ENCODE peak calls at places on chromosomes 7 and 10, in four cellular contexts. One of them, this sample, is unnamed.

GRCh38 chr7:111381590-111381989 is 180.7 kb downstream of the IMMP2L start:
- DNase-seq in ovary: no peak
- DNase-seq in Peyer's patch: no peak
- DNase-seq in sigmoid colon: no peak
- DNase-seq in this sample: no peak

GRCh38 chr7:134514663-134515062 is 12.7 kb upstream of the AKR1B10 start:
- DNase-seq in Peyer's patch: no peak
- DNase-seq in sigmoid colon: no peak
- DNase-seq in ovary: no peak
- DNase-seq in this sample: no peak

GRCh38 chr10:127907411-127908105 is 655 bp downstream of the PTPRE start:
- DNase-seq in ovary: no peak
- DNase-seq in Peyer's patch: no peak
- DNase-seq in sigmoid colon: peak; percentile 78
- DNase-seq in this sample: peak; percentile 78

GRCh38 chr7:47978790-47979144 is 648 bp downstream of the HUS1 start:
- DNase-seq in ovary: no peak
- DNase-seq in Peyer's patch: no peak
- DNase-seq in sigmoid colon: no peak
- DNase-seq in this sample: no peak

GRCh38 chr7:46478046-46478445 is 557.0 kb upstream of the IGFBP3 start:
- DNase-seq in Peyer's patch: no peak
- DNase-seq in sigmoid colon: no peak
- DNase-seq in ovary: no peak
- DNase-seq in this sample: no peak

GRCh38 chr10:13787015-13787421 is 200.3 kb downstream of the PRPF18 start:
- DNase-seq in Peyer's patch: peak; percentile 74
- DNase-seq in sigmoid colon: no peak
- DNase-seq in ovary: no peak
- DNase-seq in this sample: no peak

GRCh38 chr10:86363833-86364511 is 2.6 kb downstream of the GRID1 start:
- DNase-seq in sigmoid colon: peak; percentile 57
- DNase-seq in ovary: no peak
- DNase-seq in Peyer's patch: peak; percentile 41
- DNase-seq in this sample: peak; percentile 59

GRCh38 chr7:106116162-106116704 is 4.1 kb upstream of the SYPL1 start:
- DNase-seq in ovary: no peak
- DNase-seq in sigmoid colon: no peak
- DNase-seq in Peyer's patch: no peak
- DNase-seq in this sample: no peak

GRCh38 chr7:55502209-55502608 is 70.1 kb downstream of the VOPP1 start:
- DNase-seq in Peyer's patch: peak; percentile 23
- DNase-seq in sigmoid colon: no peak
- DNase-seq in ovary: no peak
- DNase-seq in this sample: no peak

GRCh38 chr7:27661776-27662489 is 750 bp downstream of the HIBADH start:
- DNase-seq in sigmoid colon: peak; percentile 72
- DNase-seq in Peyer's patch: peak; percentile 66
- DNase-seq in ovary: no peak
- DNase-seq in this sample: no peak

GRCh38 chr7:27642271-27642670 is 20.4 kb downstream of the HIBADH start:
- DNase-seq in ovary: no peak
- DNase-seq in Peyer's patch: no peak
- DNase-seq in sigmoid colon: no peak
- DNase-seq in this sample: no peak

GRCh38 chr10:72030762-72031543 is 57.4 kb downstream of the SPOCK2 start:
- DNase-seq in ovary: peak; percentile 90
- DNase-seq in sigmoid colon: no peak
- DNase-seq in Peyer's patch: peak; percentile 52
- DNase-seq in this sample: no peak

GRCh38 chr10:123848564-123849457 is 42.8 kb downstream of the CPXM2 start:
- DNase-seq in ovary: no peak
- DNase-seq in Peyer's patch: no peak
- DNase-seq in sigmoid colon: no peak
- DNase-seq in this sample: no peak

GRCh38 chr7:46784746-46785145 is 797.2 kb downstream of the TNS3 start:
- DNase-seq in ovary: no peak
- DNase-seq in Peyer's patch: peak; percentile 47
- DNase-seq in sigmoid colon: no peak
- DNase-seq in this sample: no peak

DNA sequence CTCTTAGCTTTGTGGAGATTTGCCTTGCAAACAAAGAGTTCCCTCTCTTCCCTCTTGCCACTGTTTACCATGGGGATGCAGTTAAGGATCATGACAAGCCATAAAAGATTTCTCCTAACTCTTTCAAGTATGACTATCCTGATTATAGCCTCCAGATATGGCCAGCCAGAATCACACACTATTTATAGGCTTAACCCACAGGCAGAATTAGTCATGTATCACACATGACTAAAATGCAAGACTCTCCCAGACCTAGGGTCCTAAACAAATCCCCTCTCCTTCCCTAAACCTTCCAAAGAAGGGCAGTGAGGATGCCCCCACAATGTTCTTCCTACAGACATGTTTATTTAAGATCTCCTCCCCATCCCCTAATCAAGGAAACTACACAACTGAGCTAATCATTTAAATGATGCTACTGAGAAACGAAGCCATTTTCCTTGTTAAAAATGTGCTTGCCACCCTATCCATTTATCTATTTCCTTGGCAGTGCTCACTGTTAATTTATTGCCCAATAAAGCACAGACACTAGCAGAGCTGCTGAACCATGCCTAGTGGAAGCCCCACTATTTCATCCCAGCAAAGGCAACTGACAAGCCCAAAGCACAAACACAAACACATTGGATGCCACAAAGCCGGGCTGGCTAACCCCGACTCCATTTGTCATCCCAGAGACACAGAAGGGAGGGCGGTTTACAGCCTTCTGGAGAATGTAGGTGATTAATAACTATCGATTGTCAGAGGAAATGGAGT is 363.4 kb downstream of the KCNMA1 start:
- DNase-seq in ovary: no peak
- DNase-seq in sigmoid colon: peak; percentile 80
- DNase-seq in Peyer's patch: no peak
- DNase-seq in this sample: no peak
- H3K27ac ChIP-seq in ovary: no peak overlapping the region
- H3K27ac ChIP-seq in sigmoid colon: peak overlapping the region; percentile 86
- H3K27ac ChIP-seq in Peyer's patch: no peak overlapping the region
- H3K27ac ChIP-seq in this sample: no peak overlapping the region

GRCh38 chr7:151745090-151745638 is 131.8 kb downstream of the PRKAG2 start:
- DNase-seq in sigmoid colon: no peak
- DNase-seq in ovary: no peak
- DNase-seq in Peyer's patch: peak; percentile 92
- DNase-seq in this sample: peak; percentile 95

GRCh38 chr7:151744051-151744580 is 132.8 kb downstream of the PRKAG2 start:
- DNase-seq in ovary: no peak
- DNase-seq in sigmoid colon: no peak
- DNase-seq in Peyer's patch: no peak
- DNase-seq in this sample: no peak

GRCh38 chr7:151743481-151743983 is 133.4 kb downstream of the PRKAG2 start:
- DNase-seq in Peyer's patch: no peak
- DNase-seq in sigmoid colon: no peak
- DNase-seq in ovary: no peak
- DNase-seq in this sample: no peak

GRCh38 chr7:151745706-151746105 is 131.2 kb downstream of the PRKAG2 start:
- DNase-seq in ovary: no peak
- DNase-seq in sigmoid colon: no peak
- DNase-seq in Peyer's patch: no peak
- DNase-seq in this sample: no peak

DNA sequence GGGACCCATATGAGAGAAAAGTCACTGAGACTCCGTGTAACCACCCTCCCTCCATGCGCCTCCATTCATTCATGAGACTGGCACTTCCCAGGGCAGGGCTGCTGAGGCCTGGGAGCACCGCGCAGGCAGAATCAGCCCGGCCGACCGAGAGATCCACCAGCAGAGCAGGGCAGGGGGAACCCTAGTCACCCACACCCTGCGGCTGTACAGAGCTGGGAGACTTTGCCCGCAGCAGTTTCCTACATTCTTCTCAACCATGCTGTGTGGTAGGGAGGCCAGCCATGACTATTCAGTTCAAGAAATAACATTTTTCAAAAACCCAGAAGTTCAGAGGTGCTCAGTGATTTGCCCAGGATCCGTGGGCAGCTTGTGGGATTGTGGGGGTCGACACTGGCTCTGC is 132.3 kb downstream of the PRKAG2 start:
- DNase-seq in ovary: no peak
- DNase-seq in sigmoid colon: no peak
- DNase-seq in Peyer's patch: no peak
- DNase-seq in this sample: no peak
- H3K4me3 ChIP-seq in ovary: no peak overlapping the region
- H3K4me3 ChIP-seq in sigmoid colon: no peak overlapping the region
- H3K4me3 ChIP-seq in Peyer's patch: no peak overlapping the region
- H3K4me3 ChIP-seq in this sample: no peak overlapping the region

DNA sequence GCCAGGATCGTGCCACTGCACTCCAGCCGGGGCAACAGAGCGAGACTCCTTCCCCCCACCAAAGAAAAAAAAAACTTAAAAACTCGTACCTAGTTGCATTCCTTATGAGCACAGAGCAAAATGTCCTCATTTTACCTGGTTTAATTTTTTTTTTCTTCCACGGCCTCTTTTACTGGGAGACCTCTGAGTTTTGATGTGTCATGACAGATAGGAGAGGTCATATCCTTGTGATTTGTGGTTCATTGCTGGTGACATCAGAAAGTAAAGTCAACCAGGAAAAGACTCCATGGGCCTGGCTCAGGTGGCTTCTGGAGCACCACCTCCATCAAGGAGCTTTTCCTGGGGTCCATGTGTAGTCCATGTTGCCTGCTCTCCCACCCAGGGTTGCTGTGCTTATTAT is 26.3 kb downstream of the GTF2I start:
- DNase-seq in sigmoid colon: no peak
- DNase-seq in Peyer's patch: no peak
- DNase-seq in ovary: no peak
- DNase-seq in this sample: no peak
- H3K27ac ChIP-seq in sigmoid colon: no peak overlapping the region
- H3K27ac ChIP-seq in Peyer's patch: no peak overlapping the region
- H3K27ac ChIP-seq in ovary: no peak overlapping the region
- H3K27ac ChIP-seq in this sample: no peak overlapping the region

DNA sequence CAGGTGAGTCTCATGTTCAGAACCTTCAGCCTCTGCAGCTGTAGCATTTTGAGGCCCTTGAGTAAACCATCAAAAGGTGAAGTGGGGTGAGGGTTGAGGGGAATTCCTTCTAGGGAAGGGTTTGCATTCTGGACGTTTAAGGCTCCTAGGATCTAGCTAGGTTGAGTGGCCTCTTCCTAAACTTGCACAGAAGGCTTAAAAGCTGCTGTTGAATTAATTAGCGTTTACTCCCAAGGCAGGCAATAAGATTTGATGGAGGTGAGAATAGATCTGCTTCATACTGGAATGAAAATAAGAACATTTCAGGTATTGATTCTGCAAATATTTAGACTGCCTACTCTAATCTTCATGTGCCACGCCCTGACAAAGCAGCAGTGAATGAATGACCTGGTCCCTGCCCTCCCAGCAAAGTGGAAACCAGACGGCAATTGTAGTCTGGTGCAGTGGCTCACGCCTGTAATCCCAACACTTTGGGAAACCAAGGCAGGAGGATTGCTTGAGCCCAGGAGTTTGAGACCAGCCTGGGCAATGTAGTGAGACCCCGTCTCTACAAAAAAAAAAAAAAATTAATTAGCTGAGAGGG is 11.4 kb upstream of the KPNA7 start:
- DNase-seq in sigmoid colon: no peak
- DNase-seq in ovary: no peak
- DNase-seq in Peyer's patch: no peak
- DNase-seq in this sample: peak; percentile 7
- H3K4me3 ChIP-seq in sigmoid colon: no peak overlapping the region
- H3K4me3 ChIP-seq in ovary: no peak overlapping the region
- H3K4me3 ChIP-seq in Peyer's patch: no peak overlapping the region
- H3K4me3 ChIP-seq in this sample: no peak overlapping the region

DNA sequence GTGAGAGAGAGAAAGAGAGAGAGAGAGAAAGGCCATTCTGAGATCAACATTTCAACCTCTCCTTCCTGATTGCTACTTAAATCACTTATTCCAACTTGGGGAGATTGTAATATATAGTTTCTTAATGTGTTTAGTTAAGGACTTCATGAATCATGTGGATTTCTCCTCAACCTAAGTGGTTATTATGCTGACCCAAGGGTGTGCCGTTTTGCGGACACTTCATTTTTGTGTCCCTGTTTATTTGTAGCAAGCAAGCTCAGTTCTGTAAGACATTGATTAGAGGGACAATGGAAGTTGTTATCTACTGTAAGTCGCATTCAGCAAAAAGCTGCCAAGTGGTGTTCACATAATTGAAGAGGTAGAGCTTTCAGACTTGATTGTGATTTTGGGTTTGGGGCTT is 20.0 kb upstream of the COL1A2 start:
- DNase-seq in sigmoid colon: no peak
- DNase-seq in Peyer's patch: no peak
- DNase-seq in ovary: no peak
- DNase-seq in this sample: no peak
- H3K27ac ChIP-seq in sigmoid colon: peak overlapping the region; percentile 95
- H3K27ac ChIP-seq in Peyer's patch: peak overlapping the region; percentile 84
- H3K27ac ChIP-seq in ovary: peak overlapping the region; percentile 40
- H3K27ac ChIP-seq in this sample: peak overlapping the region; percentile 80

DNA sequence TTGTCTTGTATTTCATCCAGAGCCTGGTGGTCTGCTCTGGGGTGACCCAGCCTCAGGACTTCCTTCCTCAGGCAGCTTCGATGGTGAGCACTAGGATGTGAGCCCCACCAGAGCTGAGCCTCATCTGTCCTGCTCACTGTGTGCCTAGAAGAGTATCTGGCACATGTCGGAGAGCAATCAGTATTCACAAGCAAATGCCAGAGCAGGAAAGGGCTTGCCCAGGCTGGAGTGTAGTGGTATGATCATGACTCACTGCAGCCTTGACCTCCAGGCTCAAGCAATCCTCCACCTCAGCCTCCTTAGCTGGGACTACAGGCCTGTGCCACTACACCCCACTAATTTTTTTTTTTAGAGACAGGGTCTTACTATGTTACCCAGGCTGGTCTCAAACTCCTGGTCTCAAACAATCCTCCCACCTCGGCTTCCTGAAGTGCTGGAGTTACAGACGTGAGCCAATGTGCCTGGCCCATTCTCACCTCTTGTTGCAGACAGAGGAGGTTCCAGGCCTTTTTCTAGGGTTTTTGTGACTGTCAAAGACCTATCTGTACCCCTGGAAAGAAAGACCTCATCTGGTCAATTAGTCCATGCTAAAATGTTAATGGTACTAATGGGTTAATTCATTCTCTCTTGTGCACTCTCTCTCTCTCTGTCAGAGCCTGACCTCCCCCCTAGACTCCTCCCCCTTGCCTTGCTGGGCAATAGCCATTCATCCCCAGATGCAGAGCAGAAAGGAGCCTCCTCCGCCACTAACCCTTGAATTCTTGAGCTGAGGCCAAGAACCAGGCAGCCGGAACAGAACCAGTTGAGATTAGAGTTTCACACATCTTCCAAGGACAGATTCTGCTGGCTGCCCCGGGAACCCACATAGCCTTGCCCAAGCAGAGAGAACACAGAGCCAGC is 209.9 kb downstream of the SKIDA1 start:
- DNase-seq in sigmoid colon: peak; percentile 69
- DNase-seq in Peyer's patch: no peak
- DNase-seq in ovary: peak; percentile 81
- DNase-seq in this sample: peak; percentile 75
- H3K4me3 ChIP-seq in sigmoid colon: no peak overlapping the region
- H3K4me3 ChIP-seq in Peyer's patch: no peak overlapping the region
- H3K4me3 ChIP-seq in ovary: no peak overlapping the region
- H3K4me3 ChIP-seq in this sample: no peak overlapping the region

DNA sequence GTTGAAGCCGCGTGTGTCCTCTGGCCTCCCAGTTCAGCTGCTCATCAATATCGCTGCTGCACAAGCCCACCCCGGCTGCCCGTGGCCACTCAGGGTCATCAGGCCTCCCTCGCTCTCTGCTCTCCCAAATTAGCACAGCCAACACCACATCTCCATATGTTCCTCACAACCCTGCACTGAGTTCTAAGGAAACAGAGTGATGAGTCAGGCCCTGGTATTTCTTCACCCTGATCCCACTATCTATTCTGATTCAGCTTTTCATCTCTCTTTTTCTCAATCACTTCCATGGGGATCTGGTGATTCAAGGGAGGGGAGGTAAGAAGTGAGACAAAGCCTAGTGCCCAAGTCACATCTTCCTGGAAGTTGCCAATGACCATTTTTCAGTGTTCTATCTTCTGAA is 23.8 kb downstream of the CYTH3 start:
- DNase-seq in Peyer's patch: no peak
- DNase-seq in sigmoid colon: no peak
- DNase-seq in ovary: no peak
- DNase-seq in this sample: no peak
- H3K27ac ChIP-seq in Peyer's patch: no peak overlapping the region
- H3K27ac ChIP-seq in sigmoid colon: no peak overlapping the region
- H3K27ac ChIP-seq in ovary: no peak overlapping the region
- H3K27ac ChIP-seq in this sample: no peak overlapping the region

This sample was measured in upper lobe of right lung.